ENCODE peak calls at places on chromosomes 4 and X, in five cellular contexts. One of them, this sample, is unnamed.

GRCh38 chr4:84309191-84309590 is 189.9 kb downstream of the NKX6-1 start:
- DNase-seq in mesenchymal stem cell: no peak
- DNase-seq in H9: no peak
- DNase-seq in neuronal stem cell: no peak
- DNase-seq in IMR-90: no peak
- DNase-seq in this sample: no peak

GRCh38 chr4:78951862-78952472 is 12.7 kb upstream of the PAQR3 start:
- DNase-seq in neuronal stem cell: peak
- DNase-seq in H9: no peak
- DNase-seq in IMR-90: peak
- DNase-seq in mesenchymal stem cell: peak
- DNase-seq in this sample: peak

GRCh38 chr4:41887821-41888699 is 47.2 kb upstream of the TMEM33 start:
- DNase-seq in neuronal stem cell: no peak
- DNase-seq in IMR-90: peak
- DNase-seq in H9: no peak
- DNase-seq in mesenchymal stem cell: peak
- DNase-seq in this sample: peak

GRCh38 chr4:78638324-78639172 is 87.0 kb downstream of the ANXA3 start:
- DNase-seq in IMR-90: no peak
- DNase-seq in neuronal stem cell: no peak
- DNase-seq in H9: no peak
- DNase-seq in mesenchymal stem cell: no peak
- DNase-seq in this sample: no peak

GRCh38 chr4:2743518-2744445 is 12.4 kb downstream of the TNIP2 start:
- DNase-seq in mesenchymal stem cell: no peak
- DNase-seq in H9: no peak
- DNase-seq in neuronal stem cell: no peak
- DNase-seq in IMR-90: no peak
- DNase-seq in this sample: no peak

GRCh38 chr4:133921280-133922195 is 280.1 kb downstream of the PABPC4L start:
- DNase-seq in neuronal stem cell: no peak
- DNase-seq in mesenchymal stem cell: peak
- DNase-seq in H9: no peak
- DNase-seq in IMR-90: peak
- DNase-seq in this sample: peak

GRCh38 chr4:26179316-26179760 is 141.5 kb upstream of the RBPJ start:
- DNase-seq in mesenchymal stem cell: no peak
- DNase-seq in H9: no peak
- DNase-seq in IMR-90: no peak
- DNase-seq in neuronal stem cell: no peak
- DNase-seq in this sample: no peak

GRCh38 chrX:21943460-21944135 is 3.1 kb downstream of the SMS start:
- DNase-seq in neuronal stem cell: no peak
- DNase-seq in mesenchymal stem cell: peak
- DNase-seq in H9: peak
- DNase-seq in IMR-90: peak
- DNase-seq in this sample: no peak

GRCh38 chrX:130030826-130031225 is 48.4 kb downstream of the BCORL1 start:
- DNase-seq in H9: no peak
- DNase-seq in neuronal stem cell: no peak
- DNase-seq in mesenchymal stem cell: no peak
- DNase-seq in IMR-90: no peak
- DNase-seq in this sample: no peak

GRCh38 chr4:31041385-31041784 is 321.2 kb downstream of the PCDH7 start:
- DNase-seq in neuronal stem cell: no peak
- DNase-seq in H9: no peak
- DNase-seq in IMR-90: no peak
- DNase-seq in mesenchymal stem cell: no peak
- DNase-seq in this sample: no peak

GRCh38 chr4:24473309-24473721 is 111.0 kb downstream of the DHX15 start:
- DNase-seq in H9: no peak
- DNase-seq in neuronal stem cell: peak
- DNase-seq in IMR-90: peak
- DNase-seq in mesenchymal stem cell: peak
- DNase-seq in this sample: peak

GRCh38 chrX:101410461-101410860 is 2.4 kb downstream of the HNRNPH2 start:
- DNase-seq in H9: no peak
- DNase-seq in mesenchymal stem cell: no peak
- DNase-seq in IMR-90: no peak
- DNase-seq in neuronal stem cell: no peak
- DNase-seq in this sample: peak

GRCh38 chr4:41213563-41214157 is 682 bp downstream of the APBB2 start:
- DNase-seq in H9: no peak
- DNase-seq in neuronal stem cell: no peak
- DNase-seq in mesenchymal stem cell: peak
- DNase-seq in IMR-90: no peak
- DNase-seq in this sample: no peak

GRCh38 chr4:114423582-114423981 is 175.0 kb upstream of the UGT8 start:
- DNase-seq in mesenchymal stem cell: no peak
- DNase-seq in H9: no peak
- DNase-seq in IMR-90: no peak
- DNase-seq in neuronal stem cell: no peak
- DNase-seq in this sample: no peak

GRCh38 chrX:39158801-39159657 is 357.8 kb downstream of the MID1IP1 start:
- DNase-seq in IMR-90: peak
- DNase-seq in H9: no peak
- DNase-seq in neuronal stem cell: no peak
- DNase-seq in mesenchymal stem cell: peak
- DNase-seq in this sample: peak

GRCh38 chrX:149877636-149878035 is 3.3 kb upstream of the MAGEA8 start:
- DNase-seq in IMR-90: no peak
- DNase-seq in neuronal stem cell: no peak
- DNase-seq in mesenchymal stem cell: peak
- DNase-seq in H9: no peak
- DNase-seq in this sample: peak

GRCh38 chr4:145934434-145935047 is 4.1 kb downstream of the ZNF827 start:
- DNase-seq in mesenchymal stem cell: no peak
- DNase-seq in H9: no peak
- DNase-seq in neuronal stem cell: no peak
- DNase-seq in IMR-90: no peak
- DNase-seq in this sample: no peak

GRCh38 chrX:45449982-45450381 is 249.3 kb upstream of the DIPK2B start:
- DNase-seq in neuronal stem cell: no peak
- DNase-seq in mesenchymal stem cell: no peak
- DNase-seq in H9: no peak
- DNase-seq in IMR-90: no peak
- DNase-seq in this sample: peak

GRCh38 chr4:111630705-111631104 is 514.5 kb upstream of the FAM241A start:
- DNase-seq in mesenchymal stem cell: peak
- DNase-seq in H9: no peak
- DNase-seq in IMR-90: peak
- DNase-seq in neuronal stem cell: no peak
- DNase-seq in this sample: no peak

GRCh38 chr4:114272226-114272625 is 292.8 kb upstream of the ARSJ start:
- DNase-seq in mesenchymal stem cell: peak
- DNase-seq in IMR-90: peak
- DNase-seq in H9: no peak
- DNase-seq in neuronal stem cell: no peak
- DNase-seq in this sample: no peak

GRCh38 chrX:74579597-74580209 is 34.7 kb downstream of the RLIM start:
- DNase-seq in IMR-90: peak
- DNase-seq in neuronal stem cell: no peak
- DNase-seq in H9: no peak
- DNase-seq in mesenchymal stem cell: no peak
- DNase-seq in this sample: no peak

GRCh38 chr4:183468210-183469095 is 24.0 kb downstream of the CDKN2AIP start:
- DNase-seq in H9: no peak
- DNase-seq in mesenchymal stem cell: peak
- DNase-seq in IMR-90: peak
- DNase-seq in neuronal stem cell: no peak
- DNase-seq in this sample: no peak

GRCh38 chrX:16023790-16024734 is 99.3 kb upstream of the GRPR start:
- DNase-seq in neuronal stem cell: peak
- DNase-seq in H9: no peak
- DNase-seq in IMR-90: peak
- DNase-seq in mesenchymal stem cell: peak
- DNase-seq in this sample: no peak

DNA sequence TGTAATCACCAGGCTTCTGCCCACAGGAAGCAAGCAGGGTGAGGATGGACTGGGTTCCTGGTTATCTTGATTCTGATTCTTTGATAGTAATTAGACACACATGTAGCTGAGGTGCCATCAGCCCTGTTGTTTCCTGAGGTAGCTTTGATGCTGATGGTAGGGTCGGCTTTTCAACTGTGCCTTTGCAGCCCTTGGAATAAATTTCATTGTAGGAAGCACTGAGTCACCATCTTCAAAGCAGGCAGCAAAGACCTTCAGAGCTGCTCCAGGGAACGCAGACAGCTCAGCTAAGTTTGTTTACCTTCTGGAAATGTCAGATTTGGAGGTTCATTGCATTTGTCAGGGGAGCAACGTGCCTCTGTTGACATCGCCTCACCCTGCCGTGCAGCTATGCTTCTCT is 135.4 kb downstream of the ASMT start:
- DNase-seq in IMR-90: no peak
- DNase-seq in mesenchymal stem cell: no peak
- DNase-seq in neuronal stem cell: no peak
- DNase-seq in H9: no peak
- DNase-seq in this sample: no peak
- H3K14ac ChIP-seq in IMR-90: no peak
- H3K14ac ChIP-seq in mesenchymal stem cell: no peak
- H3K14ac ChIP-seq in neuronal stem cell: no peak
- H3K14ac ChIP-seq in H9: no peak
- H3K14ac ChIP-seq in this sample: no peak

DNA sequence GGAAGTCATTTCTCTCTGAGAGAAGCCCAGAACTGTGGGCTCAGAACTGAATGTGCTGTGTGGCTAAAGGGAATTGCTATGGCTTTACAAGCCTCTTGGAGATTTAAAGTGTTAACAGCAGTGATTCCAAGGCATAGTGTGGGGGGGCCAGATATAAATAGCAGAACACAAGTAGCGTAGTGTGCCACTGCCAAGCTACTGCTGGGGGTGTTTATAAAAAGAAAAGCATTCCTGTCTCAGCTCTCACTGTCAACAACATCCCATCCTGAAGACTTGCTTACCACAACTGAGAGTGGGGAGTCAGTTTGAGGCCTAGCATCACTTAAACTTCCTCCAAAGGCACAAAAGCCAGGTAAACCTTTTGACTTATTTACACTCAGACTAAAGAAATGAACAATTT is at the start of gene ART3:
- DNase-seq in mesenchymal stem cell: peak
- DNase-seq in H9: no peak
- DNase-seq in IMR-90: peak
- DNase-seq in neuronal stem cell: no peak
- DNase-seq in this sample: no peak
- H3K14ac ChIP-seq in mesenchymal stem cell: no peak
- H3K14ac ChIP-seq in H9: no peak
- H3K14ac ChIP-seq in IMR-90: no peak
- H3K14ac ChIP-seq in neuronal stem cell: no peak
- H3K14ac ChIP-seq in this sample: no peak

GRCh38 chr4:179585761-179586160 is 2143.5 kb upstream of the AGA start:
- DNase-seq in neuronal stem cell: no peak
- DNase-seq in IMR-90: no peak
- DNase-seq in H9: no peak
- DNase-seq in mesenchymal stem cell: no peak
- DNase-seq in this sample: no peak
- H3K14ac ChIP-seq in neuronal stem cell: no peak
- H3K14ac ChIP-seq in IMR-90: no peak
- H3K14ac ChIP-seq in H9: no peak
- H3K14ac ChIP-seq in mesenchymal stem cell: no peak
- H3K14ac ChIP-seq in this sample: no peak

GRCh38 chr4:138972956-138973819 is 42.4 kb upstream of the NOCT start:
- DNase-seq in neuronal stem cell: peak
- DNase-seq in H9: peak
- DNase-seq in mesenchymal stem cell: no peak
- DNase-seq in IMR-90: no peak
- DNase-seq in this sample: no peak
- H3K14ac ChIP-seq in neuronal stem cell: no peak
- H3K14ac ChIP-seq in H9: peak
- H3K14ac ChIP-seq in mesenchymal stem cell: no peak
- H3K14ac ChIP-seq in IMR-90: no peak
- H3K14ac ChIP-seq in this sample: no peak

GRCh38 chr4:6116696-6117285 is 83.6 kb downstream of the JAKMIP1 start:
- DNase-seq in H9: no peak
- DNase-seq in mesenchymal stem cell: no peak
- DNase-seq in IMR-90: no peak
- DNase-seq in neuronal stem cell: no peak
- DNase-seq in this sample: no peak
- H3K14ac ChIP-seq in H9: no peak
- H3K14ac ChIP-seq in mesenchymal stem cell: no peak
- H3K14ac ChIP-seq in IMR-90: no peak
- H3K14ac ChIP-seq in neuronal stem cell: no peak
- H3K14ac ChIP-seq in this sample: no peak

DNA sequence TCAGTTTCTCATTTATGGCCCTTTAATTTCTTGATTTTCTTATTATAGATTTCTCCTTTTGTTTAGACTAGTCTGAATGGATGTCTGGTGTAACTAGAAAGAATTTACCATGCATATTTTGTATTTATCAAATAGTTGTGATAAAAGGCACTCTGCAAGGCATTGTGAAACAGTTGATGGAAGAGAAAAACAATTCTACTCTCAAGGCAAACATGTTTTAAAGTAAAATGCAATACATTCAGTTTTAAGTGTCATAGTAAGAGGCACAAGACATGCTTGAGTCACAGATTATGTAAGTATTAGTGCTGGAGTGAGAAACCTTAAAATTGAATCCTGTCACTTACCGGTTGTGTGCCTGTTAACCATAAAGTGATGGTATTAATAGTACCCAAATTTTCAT is 283.3 kb upstream of the DKK2 start:
- DNase-seq in IMR-90: no peak
- DNase-seq in mesenchymal stem cell: no peak
- DNase-seq in neuronal stem cell: no peak
- DNase-seq in H9: no peak
- DNase-seq in this sample: no peak
- H3K14ac ChIP-seq in IMR-90: no peak
- H3K14ac ChIP-seq in mesenchymal stem cell: no peak
- H3K14ac ChIP-seq in neuronal stem cell: no peak
- H3K14ac ChIP-seq in H9: no peak
- H3K14ac ChIP-seq in this sample: no peak

GRCh38 chrX:51866156-51866555 is 27.3 kb upstream of the MAGED1 start:
- DNase-seq in H9: no peak
- DNase-seq in mesenchymal stem cell: no peak
- DNase-seq in neuronal stem cell: no peak
- DNase-seq in IMR-90: peak
- DNase-seq in this sample: no peak
- H3K14ac ChIP-seq in H9: no peak
- H3K14ac ChIP-seq in mesenchymal stem cell: no peak
- H3K14ac ChIP-seq in neuronal stem cell: no peak
- H3K14ac ChIP-seq in IMR-90: no peak
- H3K14ac ChIP-seq in this sample: no peak

GRCh38 chr4:1043162-1043561 is 31.7 kb downstream of the FGFRL1 start:
- DNase-seq in H9: no peak
- DNase-seq in neuronal stem cell: no peak
- DNase-seq in mesenchymal stem cell: no peak
- DNase-seq in IMR-90: no peak
- DNase-seq in this sample: no peak
- H3K14ac ChIP-seq in H9: no peak
- H3K14ac ChIP-seq in neuronal stem cell: peak
- H3K14ac ChIP-seq in mesenchymal stem cell: peak
- H3K14ac ChIP-seq in IMR-90: peak
- H3K14ac ChIP-seq in this sample: peak

GRCh38 chr4:67131224-67131623 is 414.1 kb downstream of the CENPC start:
- DNase-seq in neuronal stem cell: no peak
- DNase-seq in H9: no peak
- DNase-seq in IMR-90: no peak
- DNase-seq in mesenchymal stem cell: no peak
- DNase-seq in this sample: no peak
- H3K14ac ChIP-seq in neuronal stem cell: no peak
- H3K14ac ChIP-seq in H9: no peak
- H3K14ac ChIP-seq in IMR-90: no peak
- H3K14ac ChIP-seq in mesenchymal stem cell: no peak
- H3K14ac ChIP-seq in this sample: no peak

This sample was measured in trophoblast cell.